ENCODE peak calls at places on chromosomes 1 and 21, in ten cellular contexts. I is right lobe of liver, K is tibial nerve, S is endothelial cell of umbilical vein, G is lower leg skin, Z is K562, Y is ovary, M is esophagus squamous epithelium, D is HepG2, X is suprapubic skin. F is an unnamed sample.
A peak's percentile ranks its signal among the peaks of the same experiment; 100 is the strongest.

GRCh38 chr1:156801409-156802121 is 15.1 kb downstream of the SH2D2A start:
- DNase-seq in I (no peak), K (peak; percentile 20), S (no peak), G (no peak), Z (no peak), Y (no peak), M (no peak), D (no peak), X (no peak), F (peak; percentile 68)

GRCh38 chr1:215360786-215361185 is 206.3 kb upstream of the KCTD3 start:
- DNase-seq in I (no peak), K (no peak), S (no peak), G (no peak), Z (no peak), Y (no peak), M (no peak), D (no peak), X (no peak), F (no peak)

GRCh38 chr1:205248793-205249601 is 21.3 kb downstream of the TMCC2 start:
- DNase-seq in I (no peak), K (peak; percentile 44), S (peak; percentile 69), G (no peak), Z (peak; percentile 68), Y (peak; percentile 88), M (no peak), D (no peak), X (no peak), F (peak; percentile 64)

GRCh38 chr21:45535341-45536081 is 6.7 kb downstream of the SLC19A1 start:
- DNase-seq in I (peak; percentile 64), K (no peak), S (no peak), G (no peak), Z (no peak), Y (peak; percentile 14), M (no peak), D (no peak), X (peak; percentile 67), F (peak; percentile 14)

GRCh38 chr1:11878081-11878890 is 19.5 kb upstream of the NPPB start:
- DNase-seq in I (no peak), K (no peak), S (no peak), G (no peak), Z (no peak), Y (no peak), M (no peak), D (no peak), X (no peak), F (no peak)

GRCh38 chr21:14121719-14122118 is 89.0 kb downstream of the LIPI start:
- DNase-seq in I (no peak), K (no peak), S (no peak), G (no peak), Z (no peak), Y (no peak), M (no peak), D (no peak), X (no peak), F (no peak)

GRCh38 chr1:158067651-158068050 is 74.2 kb downstream of the KIRREL1 start:
- DNase-seq in I (no peak), K (no peak), S (no peak), G (peak; percentile 17), Z (no peak), Y (no peak), M (no peak), D (no peak), X (no peak), F (no peak)

GRCh38 chr1:209190591-209191241 is 392.8 kb upstream of the CAMK1G start:
- DNase-seq in I (peak; percentile 58), K (no peak), S (peak; percentile 70), G (no peak), Z (peak; percentile 33), Y (no peak), M (no peak), D (peak; percentile 18), X (no peak), F (no peak)

GRCh38 chr21:30268608-30269197 is 14.0 kb downstream of the KRTAP24-1 start:
- DNase-seq in I (no peak), K (no peak), S (no peak), G (no peak), Z (peak; percentile 26), Y (no peak), M (no peak), D (no peak), X (no peak), F (no peak)

GRCh38 chr1:93980320-93980744 is 71.1 kb upstream of the GCLM start:
- DNase-seq in I (no peak), K (no peak), S (peak; percentile 14), G (no peak), Z (peak; percentile 44), Y (no peak), M (no peak), D (peak; percentile 58), X (no peak), F (no peak)

DNA sequence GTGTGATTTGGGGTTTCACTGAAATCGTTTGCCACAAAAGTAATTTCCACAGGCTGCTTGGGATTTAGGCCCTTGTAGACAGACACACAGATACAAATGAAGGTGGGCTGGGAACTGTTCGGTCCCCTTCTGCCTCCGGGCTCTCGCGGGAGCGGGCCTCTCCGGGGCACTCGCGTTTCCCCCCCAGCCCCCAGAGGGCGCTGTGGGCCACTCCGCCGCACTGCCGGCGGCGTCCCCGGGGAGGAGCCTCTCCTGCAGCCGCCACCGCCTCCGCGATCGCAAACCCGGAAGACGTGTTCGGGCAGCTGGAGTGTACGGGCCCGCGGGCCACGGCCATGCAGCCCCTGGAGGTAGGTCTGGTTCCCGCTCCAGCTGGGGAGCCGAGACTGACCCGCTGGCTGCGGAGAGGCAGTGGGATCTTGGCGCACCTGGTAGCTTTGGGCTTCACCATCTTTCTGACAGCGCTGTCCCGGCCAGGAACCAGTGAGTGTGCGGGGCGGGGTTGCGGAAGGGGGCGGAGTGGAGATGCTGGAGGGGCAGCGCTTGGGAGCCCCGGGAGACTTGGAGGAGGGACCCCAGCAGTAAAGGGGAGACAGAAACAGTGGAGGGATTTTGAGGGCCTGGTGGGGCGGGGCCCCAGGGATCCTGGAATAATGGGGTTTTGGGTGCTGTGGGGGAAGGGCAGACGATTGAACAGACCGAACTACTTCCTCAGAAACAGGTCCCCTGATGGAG is at the start of gene CYB561D1:
- DNase-seq in I (peak; percentile 88), K (peak; percentile 77), S (peak; percentile 91), G (peak; percentile 78), Z (peak; percentile 95), Y (peak; percentile 84), M (peak; percentile 29), D (peak; percentile 74), X (peak; percentile 93), F (peak; percentile 81)
- TF ChIP-seq POLR2A in I (peak; percentile 54), K (no peak), S (peak; percentile 76), G (no peak), Z (peak; percentile 88), Y (peak; percentile 46), M (peak; percentile 51), D (peak; percentile 87), X (no peak), F (peak; percentile 49)

GRCh38 chr1:204213668-204214662 is at the start of gene GOLT1A:
- DNase-seq in I (peak; percentile 95), K (peak; percentile 48), S (peak; percentile 75), G (peak; percentile 38), Z (peak; percentile 44), Y (peak; percentile 58), M (no peak), D (peak; percentile 90), X (no peak), F (peak; percentile 61)
- TF ChIP-seq CTCF in I (peak; percentile 80), K (peak; percentile 68), S (peak; percentile 75), G (no peak), Z (peak; percentile 87), Y (no peak), M (peak; percentile 66), D (peak; percentile 93), X (peak; percentile 20), F (peak; percentile 73)

GRCh38 chr1:161217831-161218230 is 2.7 kb downstream of the FCER1G start:
- DNase-seq in I (no peak), K (no peak), S (no peak), G (no peak), Z (no peak), Y (no peak), M (no peak), D (no peak), X (no peak), F (no peak)

GRCh38 chr1:161218301-161219077 is 3.4 kb downstream of the FCER1G start:
- DNase-seq in I (no peak), K (no peak), S (no peak), G (no peak), Z (no peak), Y (no peak), M (no peak), D (peak; percentile 88), X (no peak), F (no peak)

GRCh38 chr1:161219078-161219892 is 4.1 kb downstream of the APOA2 start:
- DNase-seq in I (no peak), K (no peak), S (no peak), G (no peak), Z (no peak), Y (no peak), M (no peak), D (peak; percentile 45), X (no peak), F (no peak)

GRCh38 chr1:161215079-161215478 is at the start of gene FCER1G:
- DNase-seq in I (no peak), K (peak; percentile 53), S (no peak), G (peak; percentile 54), Z (no peak), Y (no peak), M (no peak), D (no peak), X (no peak), F (no peak)

DNA sequence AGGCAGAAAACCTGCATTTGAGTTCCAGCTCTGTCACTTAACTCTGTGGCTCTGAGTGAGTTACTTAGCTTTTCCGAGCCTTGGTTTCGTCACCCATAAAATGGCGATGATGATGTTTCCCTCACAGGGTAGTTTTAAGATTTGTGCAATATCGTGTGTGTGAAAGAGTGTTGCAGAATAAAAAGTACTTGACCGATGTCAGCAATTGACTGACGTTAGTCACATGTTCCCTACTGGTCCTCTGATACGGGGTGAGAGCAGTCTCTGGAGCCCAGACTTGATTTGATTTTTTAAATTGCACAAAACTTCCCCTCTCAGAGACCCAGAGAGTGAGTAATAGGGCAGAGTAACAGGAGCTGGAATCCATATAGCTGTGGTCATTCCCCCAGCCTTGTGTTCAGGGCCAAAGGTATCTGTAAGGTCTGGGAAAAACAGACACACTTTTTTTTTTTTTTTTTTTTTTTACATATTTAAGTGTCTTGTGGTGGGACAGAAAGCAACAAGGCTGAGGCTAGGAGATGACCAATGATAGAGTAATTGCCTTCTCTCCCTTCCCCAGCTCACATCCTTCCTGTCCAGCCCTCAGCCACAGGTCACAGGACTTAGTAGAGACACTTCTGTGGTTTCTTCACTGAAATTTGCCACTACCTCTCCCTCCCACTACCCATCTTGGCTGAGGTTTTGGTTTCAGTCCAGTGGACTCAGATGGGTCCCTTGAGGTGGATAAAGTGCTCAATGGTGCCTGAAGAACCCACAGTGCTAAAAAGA is 2.0 kb downstream of the FCER1G start:
- DNase-seq in I (no peak), K (peak; percentile 52), S (no peak), G (peak; percentile 53), Z (no peak), Y (no peak), M (no peak), D (peak; percentile 59), X (no peak), F (no peak)
- TF ChIP-seq POLR2A in I (peak; percentile 76), K (peak; percentile 53), S (no peak), G (no peak), Z (no peak), Y (no peak), M (no peak), D (no peak), X (no peak), F (no peak)

DNA sequence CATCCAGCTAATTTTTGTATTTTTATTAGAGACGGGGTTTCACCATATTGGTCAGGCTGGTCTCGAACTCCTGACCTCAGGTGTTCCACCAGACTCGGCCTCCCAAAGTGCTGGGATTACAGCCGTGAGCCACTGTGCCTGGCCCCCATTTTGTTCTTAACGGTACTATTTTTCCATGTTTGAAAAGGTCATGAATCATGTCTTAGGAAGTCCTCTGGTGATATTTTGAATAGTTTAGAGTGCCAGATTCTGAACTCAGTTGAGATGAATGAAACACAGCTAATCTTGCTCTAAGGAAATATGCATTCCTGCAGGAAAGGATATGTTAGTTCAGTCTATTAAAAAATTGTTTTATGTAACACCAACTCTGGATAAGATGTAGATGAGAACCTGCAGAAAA is 62.6 kb upstream of the ATP2B4 start:
- DNase-seq in I (no peak), K (no peak), S (no peak), G (no peak), Z (no peak), Y (no peak), M (no peak), D (no peak), X (no peak), F (no peak)
- TF ChIP-seq CTCF in I (no peak), K (no peak), S (no peak), G (no peak), Z (no peak), Y (no peak), M (no peak), D (no peak), X (no peak), F (no peak)

F was measured in uterus.